ENCODE peak calls at places on chromosome 11, in seven cellular contexts. B is Caco-2, P is tibial artery, H is left lung, A is adrenal gland, U is lung, W is stomach. N is an unnamed sample.

GRCh38 chr11:126501641-126502040 is 146.2 kb downstream of the ST3GAL4 start:
- DNase-seq in B (no peak), P (no peak), H (no peak), A (no peak), U (no peak), W (no peak), N (no peak)

GRCh38 chr11:102868359-102868758 is 6.4 kb downstream of the MMP12 start:
- DNase-seq in B (no peak), P (no peak), H (no peak), A (no peak), U (no peak), W (no peak), N (peak; percentile 37)

GRCh38 chr11:67345949-67346819 is 7.2 kb downstream of the POLD4 start:
- DNase-seq in B (peak; percentile 82), P (no peak), H (no peak), A (no peak), U (peak; percentile 57), W (peak; percentile 68), N (peak; percentile 84)

GRCh38 chr11:79860336-79860735 is 419.5 kb upstream of the TENM4 start:
- DNase-seq in B (no peak), P (no peak), H (no peak), A (no peak), U (no peak), W (no peak), N (no peak)

GRCh38 chr11:86418929-86419328 is 44.2 kb downstream of the CCDC81 start:
- DNase-seq in B (no peak), P (no peak), H (no peak), A (no peak), U (no peak), W (no peak), N (peak; percentile 37)

GRCh38 chr11:115717215-115717584 is 213.0 kb upstream of the CADM1 start:
- DNase-seq in B (no peak), P (no peak), H (peak; percentile 56), A (no peak), U (no peak), W (no peak), N (no peak)

GRCh38 chr11:114896594-114896993 is 218.3 kb downstream of the NXPE2 start:
- DNase-seq in B (no peak), P (no peak), H (no peak), A (no peak), U (no peak), W (no peak), N (no peak)

GRCh38 chr11:102546427-102546826 is 15.9 kb upstream of the MMP7 start:
- DNase-seq in B (no peak), P (no peak), H (no peak), A (no peak), U (no peak), W (no peak), N (peak; percentile 19)

GRCh38 chr11:125701858-125702621 is 21.4 kb upstream of the ACRV1 start:
- DNase-seq in B (no peak), P (no peak), H (no peak), A (no peak), U (no peak), W (no peak), N (no peak)

GRCh38 chr11:122285021-122285420 is 169.0 kb upstream of the BLID start:
- DNase-seq in B (no peak), P (no peak), H (no peak), A (no peak), U (no peak), W (no peak), N (no peak)

GRCh38 chr11:44564653-44565007 is 833 bp upstream of the CD82 start:
- DNase-seq in B (no peak), P (peak; percentile 91), H (peak; percentile 90), A (no peak), U (peak; percentile 75), W (peak; percentile 85), N (peak; percentile 82)

GRCh38 chr11:72234514-72234830 is 9.5 kb downstream of the PHOX2A start:
- DNase-seq in B (peak; percentile 30), P (no peak), H (no peak), A (no peak), U (no peak), W (no peak), N (no peak)

GRCh38 chr11:72725731-72726042 is 26.5 kb downstream of the ARAP1 start:
- DNase-seq in B (no peak), P (no peak), H (peak; percentile 13), A (no peak), U (no peak), W (no peak), N (no peak)

GRCh38 chr11:131924001-131924400 is 553.6 kb downstream of the NTM start:
- DNase-seq in B (no peak), P (no peak), H (no peak), A (no peak), U (no peak), W (no peak), N (no peak)

GRCh38 chr11:71283960-71284359 is 31.6 kb upstream of the SHANK2 start:
- DNase-seq in B (peak; percentile 99), P (no peak), H (peak; percentile 84), A (no peak), U (peak; percentile 83), W (peak; percentile 94), N (no peak)

GRCh38 chr11:107780775-107781174 is 68.9 kb upstream of the SLN start:
- DNase-seq in B (no peak), P (no peak), H (no peak), A (no peak), U (no peak), W (no peak), N (peak; percentile 14)
- TF ChIP-seq CTCF in B (no peak), P (no peak), H (no peak), A (no peak), U (no peak), W (no peak), N (no peak)

GRCh38 chr11:33347490-33348125 is 90.4 kb downstream of the HIPK3 start:
- DNase-seq in B (no peak), P (no peak), H (no peak), A (no peak), U (no peak), W (no peak), N (no peak)

GRCh38 chr11:33350287-33350686 is 93.1 kb downstream of the HIPK3 start:
- DNase-seq in B (no peak), P (no peak), H (no peak), A (no peak), U (no peak), W (no peak), N (no peak)

GRCh38 chr11:33339247-33339646 is 82.1 kb downstream of the HIPK3 start:
- DNase-seq in B (no peak), P (no peak), H (no peak), A (no peak), U (no peak), W (no peak), N (no peak)

DNA sequence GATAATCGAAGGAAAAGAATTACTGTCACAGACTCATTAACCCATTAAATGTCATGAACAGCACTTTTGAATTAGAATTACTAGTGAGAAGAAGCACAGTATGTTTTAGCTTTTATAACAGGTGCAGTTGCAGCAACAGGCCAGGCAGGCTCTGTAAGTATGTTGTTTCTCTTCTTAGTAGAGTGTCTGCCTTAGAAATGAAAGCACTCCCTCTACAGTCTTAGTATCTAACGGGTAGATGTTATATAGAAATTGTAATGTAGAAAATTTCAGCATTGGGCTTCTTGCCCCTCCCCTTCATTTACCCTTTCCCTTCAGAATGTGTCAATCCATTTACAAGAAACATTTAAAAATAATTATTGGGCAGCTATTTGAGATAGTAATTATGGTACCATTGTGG is 87.4 kb downstream of the HIPK3 start:
- DNase-seq in B (no peak), P (no peak), H (no peak), A (no peak), U (no peak), W (no peak), N (no peak)
- TF ChIP-seq CTCF in B (no peak), P (no peak), H (no peak), A (no peak), U (no peak), W (no peak), N (peak; percentile 17)

GRCh38 chr11:16942342-16942741 is 71.9 kb downstream of the PLEKHA7 start:
- DNase-seq in B (no peak), P (no peak), H (no peak), A (no peak), U (no peak), W (no peak), N (no peak)

GRCh38 chr11:16942917-16943316 is 71.3 kb downstream of the PLEKHA7 start:
- DNase-seq in B (no peak), P (no peak), H (no peak), A (no peak), U (no peak), W (no peak), N (no peak)

GRCh38 chr11:16946477-16947282 is 67.5 kb downstream of the PLEKHA7 start:
- DNase-seq in B (no peak), P (no peak), H (no peak), A (no peak), U (no peak), W (no peak), N (no peak)

GRCh38 chr11:16941935-16942334 is 72.3 kb downstream of the PLEKHA7 start:
- DNase-seq in B (no peak), P (no peak), H (no peak), A (no peak), U (no peak), W (no peak), N (no peak)

DNA sequence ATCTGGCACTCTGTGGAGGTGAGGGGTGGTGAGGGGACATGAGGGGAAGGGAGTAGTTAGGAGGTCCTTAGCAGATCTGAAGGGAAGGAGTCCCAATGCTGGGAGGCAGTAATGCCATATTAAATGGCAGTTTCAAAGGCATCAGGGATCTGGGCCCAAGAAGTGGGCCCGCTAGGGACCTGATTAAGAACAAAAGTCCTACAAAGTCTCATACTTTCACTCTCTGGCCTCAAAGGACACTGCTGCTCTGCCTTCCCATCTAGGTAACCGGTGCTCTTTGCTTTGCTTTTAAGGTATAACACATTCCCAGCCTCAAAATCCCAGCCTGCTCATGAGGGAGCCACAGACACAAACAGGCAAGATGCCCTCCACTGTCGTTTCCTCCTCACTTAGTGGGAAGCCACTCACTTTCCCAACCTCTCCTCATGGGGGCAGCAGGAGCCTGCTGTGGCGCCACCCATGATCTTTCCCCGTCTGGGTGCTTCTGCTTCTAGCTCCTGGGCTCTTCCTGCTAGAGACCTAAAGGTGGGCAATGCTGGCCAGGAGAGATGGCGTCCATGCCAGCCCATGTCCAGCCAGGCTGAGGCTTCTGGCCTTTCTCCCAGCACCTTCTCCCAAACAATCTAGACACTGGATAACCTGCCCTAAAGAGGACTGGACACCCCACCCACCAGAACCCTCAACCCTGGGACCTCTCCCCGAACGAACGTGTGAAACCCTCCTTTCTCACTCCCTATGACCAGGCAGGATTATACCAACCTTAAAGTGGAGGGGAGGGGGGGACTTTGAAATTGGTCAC is 68.3 kb downstream of the PLEKHA7 start:
- DNase-seq in B (peak; percentile 75), P (no peak), H (no peak), A (peak; percentile 34), U (peak; percentile 65), W (peak; percentile 73), N (peak; percentile 31)
- TF ChIP-seq CTCF in B (peak; percentile 87), P (peak; percentile 25), H (peak; percentile 39), A (peak; percentile 51), U (peak; percentile 50), W (peak; percentile 70), N (peak; percentile 61)

DNA sequence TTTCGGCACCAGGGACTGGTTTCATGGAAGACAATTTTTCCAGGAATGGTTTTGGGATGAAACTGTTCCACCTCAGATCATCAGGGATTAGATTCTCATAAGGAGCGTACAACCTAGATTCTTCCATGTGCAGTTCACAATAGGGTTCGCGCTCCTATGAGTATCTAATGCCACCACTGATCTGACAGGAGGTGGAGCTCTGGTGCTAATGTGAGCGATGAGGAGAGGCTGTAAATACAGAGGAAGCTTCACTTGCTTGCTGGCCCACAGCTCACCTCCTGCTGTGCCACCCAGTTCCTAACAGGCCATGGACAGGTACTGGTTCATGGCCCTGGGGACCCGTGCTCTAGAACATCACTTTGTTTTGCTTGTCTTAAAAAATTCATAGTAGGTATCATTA is 41.8 kb upstream of the AMPD3 start:
- DNase-seq in B (no peak), P (no peak), H (no peak), A (no peak), U (no peak), W (no peak), N (no peak)
- TF ChIP-seq CTCF in B (no peak), P (no peak), H (no peak), A (peak; percentile 29), U (no peak), W (no peak), N (no peak)